ENCODE peak calls at places on chromosome 5, in ten cellular contexts. H is COR-L47; S is stimulated activated naive CD8-positive, alpha-beta T cell treated with anti-CD3 and anti-CD28 coated beads, Interleukin-15, amount 100 ng/mL, for 72 hours; E is SHP77; N is stimulated activated CD4-positive, alpha-beta T cell treated with anti-CD3 and anti-CD28 coated beads, Interleukin-4, amount 100 ng/mL, for 24 hours; A is HT1080; Q is posterior cingulate gyrus; O is HEK293T; L is heart left ventricle; D is GM04504. C is an unnamed sample.

GRCh38 chr5:1204693-1205242 is 3.4 kb downstream of the SLC6A19 start:
- DNase-seq in E (peak), L (no peak), A (peak), N (no peak), O (no peak), S (no peak), Q (peak), D (no peak), H (peak), C (no peak)

GRCh38 chr5:150066901-150067396 is 19.4 kb downstream of the CSF1R start:
- DNase-seq in O (no peak), Q (no peak), H (no peak), L (no peak), A (peak), E (no peak), D (peak), S (no peak), N (no peak), C (no peak)

GRCh38 chr5:14090290-14090689 is 52.9 kb upstream of the TRIO start:
- DNase-seq in H (no peak), Q (no peak), S (no peak), N (no peak), E (no peak), O (no peak), D (no peak), L (no peak), A (no peak), C (no peak)

GRCh38 chr5:57600321-57600720 is 117.7 kb upstream of the ACTBL2 start:
- DNase-seq in A (no peak), L (no peak), Q (no peak), D (no peak), E (no peak), O (no peak), H (no peak), N (no peak), S (no peak), C (no peak)

GRCh38 chr5:158050401-158050800 is 191.5 kb upstream of the CLINT1 start:
- DNase-seq in S (no peak), A (no peak), H (no peak), N (no peak), O (no peak), D (no peak), Q (no peak), E (no peak), L (no peak), C (no peak)

GRCh38 chr5:2883771-2884170 is 132.3 kb upstream of the IRX2 start:
- DNase-seq in D (no peak), N (no peak), Q (no peak), H (no peak), E (no peak), L (no peak), S (no peak), A (no peak), O (no peak), C (no peak)

GRCh38 chr5:78808380-78808779 is 159.8 kb upstream of the LHFPL2 start:
- DNase-seq in Q (no peak), L (peak), H (no peak), N (no peak), O (no peak), S (no peak), A (no peak), E (peak), D (no peak), C (no peak)

GRCh38 chr5:3619584-3619983 is 24.0 kb downstream of the IRX1 start:
- DNase-seq in A (peak), L (no peak), E (no peak), S (no peak), N (no peak), Q (no peak), O (no peak), H (no peak), D (no peak), C (no peak)

GRCh38 chr5:33968133-33969005 is 16.1 kb downstream of the SLC45A2 start:
- DNase-seq in L (peak), A (no peak), E (peak), N (no peak), S (no peak), O (no peak), Q (no peak), H (no peak), D (no peak), C (no peak)

GRCh38 chr5:159409801-159410200 is 79.5 kb upstream of the IL12B start:
- DNase-seq in S (peak), L (no peak), H (no peak), Q (no peak), D (no peak), E (no peak), N (peak), A (no peak), O (no peak), C (no peak)

GRCh38 chr5:38601843-38602424 is 45.5 kb upstream of the LIFR start:
- DNase-seq in A (peak), E (no peak), S (no peak), O (no peak), N (no peak), H (no peak), L (no peak), D (no peak), Q (no peak), C (no peak)

GRCh38 chr5:108420182-108420581 is 38.3 kb upstream of the FBXL17 start:
- DNase-seq in O (no peak), A (no peak), Q (no peak), S (no peak), H (no peak), E (peak), L (no peak), D (no peak), N (no peak), C (no peak)

GRCh38 chr5:73694089-73694488 is 68.1 kb downstream of the ARHGEF28 start:
- DNase-seq in N (no peak), O (no peak), H (no peak), L (no peak), A (no peak), S (peak), D (no peak), E (no peak), Q (no peak), C (no peak)

GRCh38 chr5:61805101-61805500 is 473.0 kb downstream of the ZSWIM6 start:
- DNase-seq in N (no peak), H (no peak), D (no peak), O (no peak), A (peak), Q (no peak), S (no peak), L (no peak), E (no peak), C (no peak)